ENCODE peak calls at places on chromosomes 2 and 18, in four cellular contexts. One of them, this sample, is unnamed.

GRCh38 chr18:76169733-76170132 is 325.3 kb downstream of the ZNF516 start:
- DNase-seq in gastrocnemius medialis: no peak
- DNase-seq in stomach: no peak
- DNase-seq in mucosa of descending colon: no peak
- DNase-seq in this sample: no peak

GRCh38 chr2:215772003-215772402 is 241.3 kb downstream of the MREG start:
- DNase-seq in mucosa of descending colon: no peak
- DNase-seq in stomach: no peak
- DNase-seq in gastrocnemius medialis: no peak
- DNase-seq in this sample: no peak

GRCh38 chr2:225998125-225998524 is 598.6 kb downstream of the NYAP2 start:
- DNase-seq in mucosa of descending colon: no peak
- DNase-seq in stomach: no peak
- DNase-seq in gastrocnemius medialis: no peak
- DNase-seq in this sample: no peak

GRCh38 chr18:28115149-28115550 is 61.8 kb downstream of the CDH2 start:
- DNase-seq in stomach: no peak
- DNase-seq in mucosa of descending colon: no peak
- DNase-seq in gastrocnemius medialis: no peak
- DNase-seq in this sample: no peak

GRCh38 chr18:79581911-79582310 is 97.7 kb upstream of the CTDP1 start:
- DNase-seq in gastrocnemius medialis: no peak
- DNase-seq in stomach: no peak
- DNase-seq in mucosa of descending colon: no peak
- DNase-seq in this sample: no peak

GRCh38 chr18:10295751-10296150 is 158.7 kb upstream of the APCDD1 start:
- DNase-seq in mucosa of descending colon: no peak
- DNase-seq in gastrocnemius medialis: no peak
- DNase-seq in stomach: no peak
- DNase-seq in this sample: no peak

GRCh38 chr2:171963198-171963597 is 36.6 kb upstream of the METAP1D start:
- DNase-seq in gastrocnemius medialis: no peak
- DNase-seq in stomach: no peak
- DNase-seq in mucosa of descending colon: no peak
- DNase-seq in this sample: no peak

GRCh38 chr2:187529977-187530721 is 24.1 kb downstream of the TFPI start:
- DNase-seq in gastrocnemius medialis: no peak
- DNase-seq in stomach: no peak
- DNase-seq in mucosa of descending colon: no peak
- DNase-seq in this sample: no peak

GRCh38 chr2:67701011-67701410 is 303.9 kb downstream of the ETAA1 start:
- DNase-seq in stomach: no peak
- DNase-seq in mucosa of descending colon: no peak
- DNase-seq in gastrocnemius medialis: no peak
- DNase-seq in this sample: no peak

GRCh38 chr2:177812713-177813396 is 259.7 kb downstream of the PDE11A start:
- DNase-seq in gastrocnemius medialis: no peak
- DNase-seq in stomach: no peak
- DNase-seq in mucosa of descending colon: no peak
- DNase-seq in this sample: no peak

GRCh38 chr2:186440506-186440905 is 45.6 kb upstream of the ZC3H15 start:
- DNase-seq in mucosa of descending colon: no peak
- DNase-seq in stomach: no peak
- DNase-seq in gastrocnemius medialis: no peak
- DNase-seq in this sample: no peak

GRCh38 chr2:232667989-232668583 is 29.0 kb upstream of the GIGYF2 start:
- DNase-seq in mucosa of descending colon: no peak
- DNase-seq in gastrocnemius medialis: no peak
- DNase-seq in stomach: no peak
- DNase-seq in this sample: no peak

GRCh38 chr2:74648009-74648443 is at the start of gene M1AP:
- DNase-seq in mucosa of descending colon: peak
- DNase-seq in stomach: peak
- DNase-seq in gastrocnemius medialis: no peak
- DNase-seq in this sample: no peak
- TF ChIP-seq CTCF in mucosa of descending colon: no peak
- TF ChIP-seq CTCF in stomach: no peak
- TF ChIP-seq CTCF in gastrocnemius medialis: no peak
- TF ChIP-seq CTCF in this sample: peak

DNA sequence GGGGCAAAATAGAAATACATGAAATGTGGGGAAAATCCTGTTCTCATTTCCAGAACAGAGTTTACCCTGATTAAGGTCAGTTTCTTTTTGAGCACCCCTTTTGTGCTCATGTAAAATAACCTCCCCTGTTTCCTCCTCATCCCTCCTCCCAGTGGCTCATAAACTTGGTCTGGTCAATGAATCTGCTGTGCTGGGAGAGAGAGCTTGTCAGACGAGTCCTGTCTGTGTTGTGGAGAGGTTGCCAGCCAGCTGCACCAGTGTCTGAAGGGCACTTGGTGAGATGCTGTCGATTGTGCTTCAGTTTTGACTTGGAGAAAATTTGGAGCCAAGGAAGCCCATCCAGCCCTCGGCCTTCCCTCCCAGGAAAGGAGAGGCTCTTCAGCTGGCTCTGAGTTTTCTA is 48.5 kb downstream of the NTSR2 start:
- DNase-seq in mucosa of descending colon: no peak
- DNase-seq in stomach: no peak
- DNase-seq in gastrocnemius medialis: no peak
- DNase-seq in this sample: no peak
- TF ChIP-seq CTCF in mucosa of descending colon: no peak
- TF ChIP-seq CTCF in stomach: no peak
- TF ChIP-seq CTCF in gastrocnemius medialis: no peak
- TF ChIP-seq CTCF in this sample: no peak

GRCh38 chr18:58335821-58336220 is 291.8 kb downstream of the NEDD4L start:
- DNase-seq in mucosa of descending colon: no peak
- DNase-seq in gastrocnemius medialis: no peak
- DNase-seq in stomach: no peak
- DNase-seq in this sample: no peak
- TF ChIP-seq CTCF in mucosa of descending colon: no peak
- TF ChIP-seq CTCF in gastrocnemius medialis: no peak
- TF ChIP-seq CTCF in stomach: no peak
- TF ChIP-seq CTCF in this sample: no peak

DNA sequence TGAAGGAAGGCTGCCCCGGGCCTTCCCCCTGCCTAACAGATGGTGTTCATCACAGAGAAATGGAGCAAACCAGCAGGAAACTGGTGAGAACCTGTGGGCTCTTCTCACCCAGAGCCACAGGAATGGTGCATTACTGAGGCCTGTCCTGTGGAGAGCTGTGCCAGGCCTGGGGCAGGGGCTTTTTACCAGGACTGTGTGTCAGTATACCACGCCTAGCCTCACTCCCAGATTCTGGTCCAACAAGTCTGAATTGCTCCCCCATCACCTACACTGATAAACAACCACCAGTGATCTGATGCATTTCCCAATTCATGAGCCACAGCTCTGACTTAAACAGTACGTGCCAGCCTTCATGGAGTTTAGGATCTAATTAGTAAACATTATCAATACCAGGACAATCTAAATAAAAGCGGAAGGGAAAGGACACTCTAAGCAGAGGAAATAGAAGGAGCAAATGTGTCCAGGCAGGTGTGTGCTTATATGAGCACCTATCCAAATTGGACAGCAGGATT is 8.9 kb upstream of the DGUOK start:
- DNase-seq in stomach: no peak
- DNase-seq in gastrocnemius medialis: no peak
- DNase-seq in mucosa of descending colon: no peak
- DNase-seq in this sample: no peak
- TF ChIP-seq CTCF in stomach: no peak
- TF ChIP-seq CTCF in gastrocnemius medialis: no peak
- TF ChIP-seq CTCF in mucosa of descending colon: no peak
- TF ChIP-seq CTCF in this sample: no peak

This sample was measured in GM13977.